ENCODE peak calls at places on chromosomes 7 and 10, in five cellular contexts. One of them, this sample, is unnamed.

GRCh38 chr7:28748934-28749584 is 209.1 kb downstream of the TRIL start:
- DNase-seq in GM20000: no peak
- DNase-seq in HL-60: no peak
- DNase-seq in CD8-positive, alpha-beta T cell: no peak
- DNase-seq in endothelial cell: no peak
- DNase-seq in this sample: no peak

GRCh38 chr7:156919132-156919713 is 26.2 kb upstream of the LMBR1 start:
- DNase-seq in GM20000: no peak
- DNase-seq in HL-60: no peak
- DNase-seq in endothelial cell: no peak
- DNase-seq in CD8-positive, alpha-beta T cell: no peak
- DNase-seq in this sample: no peak

GRCh38 chr10:104318810-104319684 is 19.2 kb downstream of the ITPRIP start:
- DNase-seq in GM20000: no peak
- DNase-seq in HL-60: no peak
- DNase-seq in CD8-positive, alpha-beta T cell: no peak
- DNase-seq in endothelial cell: no peak
- DNase-seq in this sample: no peak

GRCh38 chr7:742791-743190 is 15.7 kb upstream of the PRKAR1B start:
- DNase-seq in GM20000: no peak
- DNase-seq in HL-60: no peak
- DNase-seq in endothelial cell: no peak
- DNase-seq in CD8-positive, alpha-beta T cell: no peak
- DNase-seq in this sample: no peak

GRCh38 chr7:77461246-77461645 is 45.1 kb upstream of the GSAP start:
- DNase-seq in CD8-positive, alpha-beta T cell: no peak
- DNase-seq in HL-60: no peak
- DNase-seq in GM20000: no peak
- DNase-seq in endothelial cell: no peak
- DNase-seq in this sample: no peak

GRCh38 chr7:52504546-52504945 is 530.9 kb upstream of the POM121L12 start:
- DNase-seq in CD8-positive, alpha-beta T cell: no peak
- DNase-seq in GM20000: no peak
- DNase-seq in endothelial cell: no peak
- DNase-seq in HL-60: no peak
- DNase-seq in this sample: no peak

GRCh38 chr7:70829221-70830059 is 302.5 kb upstream of the GALNT17 start:
- DNase-seq in GM20000: peak
- DNase-seq in CD8-positive, alpha-beta T cell: peak
- DNase-seq in HL-60: peak
- DNase-seq in endothelial cell: peak
- DNase-seq in this sample: no peak

GRCh38 chr10:57015595-57016303 is 654.7 kb upstream of the ZWINT start:
- DNase-seq in HL-60: no peak
- DNase-seq in CD8-positive, alpha-beta T cell: no peak
- DNase-seq in endothelial cell: no peak
- DNase-seq in GM20000: no peak
- DNase-seq in this sample: no peak

GRCh38 chr7:7968544-7969305 is at the start of gene GLCCI1:
- DNase-seq in CD8-positive, alpha-beta T cell: peak
- DNase-seq in GM20000: peak
- DNase-seq in endothelial cell: peak
- DNase-seq in HL-60: peak
- DNase-seq in this sample: peak
- TF ChIP-seq CTCF in CD8-positive, alpha-beta T cell: no peak
- TF ChIP-seq CTCF in GM20000: no peak
- TF ChIP-seq CTCF in endothelial cell: no peak
- TF ChIP-seq CTCF in HL-60: no peak
- TF ChIP-seq CTCF in this sample: no peak

DNA sequence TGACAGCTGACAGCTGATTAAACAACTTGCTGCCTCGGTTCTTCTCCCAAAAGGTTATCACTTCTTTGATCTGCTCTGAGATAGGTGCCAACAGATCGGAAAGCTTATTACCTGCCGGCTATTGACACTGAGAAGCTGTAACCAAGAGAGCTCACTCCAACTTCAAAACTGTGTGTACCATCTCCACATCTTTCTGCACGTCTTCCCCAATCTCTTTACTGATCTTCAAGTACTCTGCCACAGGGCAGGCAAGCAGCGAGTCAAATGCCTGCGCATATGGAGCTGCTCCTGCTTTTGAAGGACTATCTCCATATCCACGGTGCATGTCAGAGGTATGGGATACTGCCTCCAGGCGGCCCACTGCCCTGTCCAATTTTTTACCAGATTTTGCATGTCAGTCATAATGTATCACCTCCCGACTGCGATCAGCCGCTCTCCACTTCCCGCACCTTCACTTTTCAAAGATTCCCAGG is 352 bp upstream of the ZNF485 start:
- DNase-seq in CD8-positive, alpha-beta T cell: no peak
- DNase-seq in GM20000: no peak
- DNase-seq in HL-60: no peak
- DNase-seq in endothelial cell: no peak
- DNase-seq in this sample: no peak
- TF ChIP-seq CTCF in CD8-positive, alpha-beta T cell: no peak
- TF ChIP-seq CTCF in GM20000: no peak
- TF ChIP-seq CTCF in HL-60: no peak
- TF ChIP-seq CTCF in endothelial cell: no peak
- TF ChIP-seq CTCF in this sample: no peak

GRCh38 chr10:115129752-115130151 is 36.6 kb downstream of the ATRNL1 start:
- DNase-seq in endothelial cell: no peak
- DNase-seq in HL-60: no peak
- DNase-seq in CD8-positive, alpha-beta T cell: no peak
- DNase-seq in GM20000: peak
- DNase-seq in this sample: no peak
- TF ChIP-seq CTCF in endothelial cell: peak
- TF ChIP-seq CTCF in HL-60: no peak
- TF ChIP-seq CTCF in CD8-positive, alpha-beta T cell: peak
- TF ChIP-seq CTCF in GM20000: no peak
- TF ChIP-seq CTCF in this sample: peak

GRCh38 chr10:58818889-58819288 is 306.2 kb downstream of the BICC1 start:
- DNase-seq in endothelial cell: no peak
- DNase-seq in GM20000: no peak
- DNase-seq in HL-60: no peak
- DNase-seq in CD8-positive, alpha-beta T cell: no peak
- DNase-seq in this sample: no peak
- TF ChIP-seq CTCF in endothelial cell: no peak
- TF ChIP-seq CTCF in GM20000: no peak
- TF ChIP-seq CTCF in HL-60: no peak
- TF ChIP-seq CTCF in CD8-positive, alpha-beta T cell: no peak
- TF ChIP-seq CTCF in this sample: peak

DNA sequence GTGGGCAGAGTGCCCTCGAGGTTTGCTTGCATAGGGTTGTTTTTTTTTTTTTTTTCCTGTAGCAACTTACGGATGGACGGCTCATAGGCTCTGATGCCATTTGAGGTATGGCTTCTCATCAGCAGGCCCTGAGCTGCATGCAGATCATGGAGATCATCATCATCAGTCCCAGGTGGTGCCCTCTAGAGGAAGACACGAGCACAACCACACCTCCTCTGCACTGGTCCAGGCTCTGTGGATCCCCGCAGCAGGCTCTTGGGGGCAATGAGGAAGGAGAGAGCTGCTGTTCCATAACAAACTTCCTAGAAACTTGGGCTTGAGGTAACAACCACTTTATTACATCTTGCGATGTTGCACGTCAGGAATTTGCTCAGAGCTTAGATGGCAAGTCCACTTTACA is 132.7 kb upstream of the CXCL12 start:
- DNase-seq in endothelial cell: no peak
- DNase-seq in HL-60: no peak
- DNase-seq in GM20000: no peak
- DNase-seq in CD8-positive, alpha-beta T cell: no peak
- DNase-seq in this sample: no peak
- TF ChIP-seq CTCF in endothelial cell: peak
- TF ChIP-seq CTCF in HL-60: peak
- TF ChIP-seq CTCF in GM20000: peak
- TF ChIP-seq CTCF in CD8-positive, alpha-beta T cell: no peak
- TF ChIP-seq CTCF in this sample: peak

GRCh38 chr10:102065561-102066420 is 642 bp downstream of the HPS6 start:
- DNase-seq in GM20000: no peak
- DNase-seq in HL-60: no peak
- DNase-seq in CD8-positive, alpha-beta T cell: no peak
- DNase-seq in endothelial cell: peak
- DNase-seq in this sample: no peak
- TF ChIP-seq CTCF in GM20000: no peak
- TF ChIP-seq CTCF in HL-60: no peak
- TF ChIP-seq CTCF in CD8-positive, alpha-beta T cell: no peak
- TF ChIP-seq CTCF in endothelial cell: no peak
- TF ChIP-seq CTCF in this sample: no peak

GRCh38 chr10:132309879-132310591 is 2.3 kb upstream of the STK32C start:
- DNase-seq in HL-60: no peak
- DNase-seq in CD8-positive, alpha-beta T cell: no peak
- DNase-seq in GM20000: no peak
- DNase-seq in endothelial cell: no peak
- DNase-seq in this sample: no peak

GRCh38 chr10:132309466-132309865 is 1.7 kb upstream of the STK32C start:
- DNase-seq in CD8-positive, alpha-beta T cell: no peak
- DNase-seq in endothelial cell: no peak
- DNase-seq in HL-60: no peak
- DNase-seq in GM20000: no peak
- DNase-seq in this sample: no peak

GRCh38 chr10:132310701-132311337 is 3.1 kb upstream of the STK32C start:
- DNase-seq in endothelial cell: no peak
- DNase-seq in HL-60: no peak
- DNase-seq in GM20000: no peak
- DNase-seq in CD8-positive, alpha-beta T cell: no peak
- DNase-seq in this sample: no peak

GRCh38 chr10:132313305-132313704 is 5.6 kb upstream of the STK32C start:
- DNase-seq in GM20000: no peak
- DNase-seq in endothelial cell: no peak
- DNase-seq in HL-60: no peak
- DNase-seq in CD8-positive, alpha-beta T cell: no peak
- DNase-seq in this sample: no peak

DNA sequence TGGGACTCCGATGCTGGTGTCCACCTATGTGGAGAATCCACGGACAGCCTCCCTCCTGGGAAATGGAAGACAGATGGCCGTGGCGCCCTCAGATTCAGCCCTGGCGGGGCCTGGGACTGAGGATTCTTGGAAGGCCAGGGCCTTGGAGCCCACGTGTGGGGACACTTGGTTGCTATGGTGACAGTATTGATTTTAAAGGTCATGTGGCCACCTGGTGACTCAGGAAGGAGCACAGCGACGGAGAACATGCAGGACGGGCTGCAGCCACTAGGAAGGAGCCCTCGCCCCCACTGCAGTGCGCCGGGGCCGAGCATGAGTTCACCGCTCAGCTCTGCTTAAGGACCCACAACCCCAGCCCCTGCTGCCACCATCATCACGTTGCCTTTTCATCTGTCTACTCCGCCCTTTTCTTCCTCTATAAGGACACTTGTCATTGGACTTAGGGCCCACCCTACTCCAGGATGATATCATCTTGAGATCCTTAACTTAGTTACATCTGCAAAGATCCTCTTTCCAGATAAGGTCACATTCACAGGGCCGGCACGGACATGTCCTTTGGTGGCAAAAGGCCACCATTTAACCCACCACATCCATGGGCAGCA is 3.7 kb upstream of the STK32C start:
- DNase-seq in HL-60: no peak
- DNase-seq in endothelial cell: no peak
- DNase-seq in GM20000: no peak
- DNase-seq in CD8-positive, alpha-beta T cell: no peak
- DNase-seq in this sample: no peak
- TF ChIP-seq CTCF in HL-60: no peak
- TF ChIP-seq CTCF in endothelial cell: no peak
- TF ChIP-seq CTCF in GM20000: no peak
- TF ChIP-seq CTCF in CD8-positive, alpha-beta T cell: no peak
- TF ChIP-seq CTCF in this sample: no peak

GRCh38 chr10:99548041-99548530 is 15.3 kb downstream of the NKX2-3 start:
- DNase-seq in GM20000: peak
- DNase-seq in endothelial cell: peak
- DNase-seq in HL-60: no peak
- DNase-seq in CD8-positive, alpha-beta T cell: no peak
- DNase-seq in this sample: no peak
- TF ChIP-seq CTCF in GM20000: peak
- TF ChIP-seq CTCF in endothelial cell: no peak
- TF ChIP-seq CTCF in HL-60: peak
- TF ChIP-seq CTCF in CD8-positive, alpha-beta T cell: no peak
- TF ChIP-seq CTCF in this sample: peak